ENCODE peak calls at places on chromosomes 12 and 14, in four cellular contexts. A is stimulated activated CD4-positive, alpha-beta T cell treated with anti-CD3 and anti-CD28 coated beads, Interleukin-15, amount 100 ng/mL, for 1 hour; O is H9; Q is NCI-H460. C is an unnamed sample.

GRCh38 chr12:104569348-104570173 is 112.8 kb downstream of the CHST11 start:
- DNase-seq in Q (no peak), A (no peak), O (no peak), C (no peak)

GRCh38 chr12:56528836-56529235 is 7.2 kb downstream of the RBMS2 start:
- DNase-seq in Q (no peak), A (no peak), O (no peak), C (no peak)

GRCh38 chr14:75984674-75985073 is 889 bp upstream of the IFT43 start:
- DNase-seq in Q (no peak), A (no peak), O (no peak), C (no peak)

GRCh38 chr12:20097561-20097960 is 270.8 kb upstream of the PDE3A start:
- DNase-seq in A (no peak), O (no peak), Q (no peak), C (no peak)

GRCh38 chr12:80580254-80580653 is 127.2 kb upstream of the MYF6 start:
- DNase-seq in O (no peak), Q (no peak), A (no peak), C (no peak)

GRCh38 chr14:23436327-23437141 is 1.1 kb upstream of the MYH7 start:
- DNase-seq in O (no peak), Q (no peak), A (no peak), C (peak; percentile 70)

GRCh38 chr14:36588119-36588518 is 5.7 kb upstream of the NKX2-8 start:
- DNase-seq in A (no peak), O (no peak), Q (no peak), C (no peak)

GRCh38 chr14:61430066-61430757 is 108.8 kb downstream of the PRKCH start:
- DNase-seq in Q (no peak), O (no peak), A (no peak), C (no peak)

GRCh38 chr12:94704452-94704871 is 54.1 kb upstream of the TMCC3 start:
- DNase-seq in O (no peak), A (no peak), Q (peak; percentile 75), C (no peak)

GRCh38 chr14:71414631-71415403 is 507.6 kb downstream of the PCNX1 start:
- DNase-seq in A (no peak), O (no peak), Q (no peak), C (no peak)

GRCh38 chr12:76637807-76638206 is 78.2 kb upstream of the OSBPL8 start:
- DNase-seq in A (no peak), O (no peak), Q (no peak), C (no peak)

GRCh38 chr12:115325858-115326257 is 641.9 kb upstream of the TBX3 start:
- DNase-seq in O (no peak), Q (no peak), A (no peak), C (no peak)

GRCh38 chr12:96045566-96045965 is 10.2 kb upstream of the LTA4H start:
- DNase-seq in Q (no peak), O (no peak), A (no peak), C (no peak)

GRCh38 chr14:53955671-53956426 is 776 bp downstream of the BMP4 start:
- DNase-seq in A (no peak), Q (no peak), O (peak; percentile 61), C (no peak)

GRCh38 chr12:13780453-13780852 is 200.9 kb downstream of the GRIN2B start:
- DNase-seq in O (no peak), A (no peak), Q (no peak), C (no peak)

GRCh38 chr12:12294215-12295005 is 27.6 kb upstream of the LRP6 start:
- DNase-seq in Q (no peak), O (peak; percentile 60), A (no peak), C (no peak)

GRCh38 chr14:68040633-68041369 is 221.2 kb downstream of the RAD51B start:
- DNase-seq in O (peak; percentile 38), Q (no peak), A (no peak), C (no peak)

GRCh38 chr12:72523754-72524153 is 251.6 kb downstream of the TRHDE start:
- DNase-seq in Q (no peak), O (no peak), A (no peak), C (no peak)

GRCh38 chr12:32039341-32039740 is 67.3 kb upstream of the BICD1 start:
- DNase-seq in A (no peak), Q (no peak), O (no peak), C (no peak)

GRCh38 chr14:66141733-66142132 is 344.4 kb upstream of the CCDC196 start:
- DNase-seq in Q (no peak), O (no peak), A (no peak), C (no peak)

GRCh38 chr12:1929241-1929984 is 11.0 kb upstream of the CACNA2D4 start:
- DNase-seq in O (peak; percentile 14), Q (no peak), A (no peak), C (no peak)